ENCODE peak calls at places on chromosomes 12 and 14, in four cellular contexts. G is H1, T is SK-N-SH, V is K562. X is an unnamed sample.
A peak's percentile ranks its signal among the peaks of the same experiment; 100 is the strongest.

GRCh38 chr14:106694638-106695393 is 1168.4 kb downstream of the TMEM121 start:
- DNase-seq in G (no peak), T (peak; percentile 42), V (no peak), X (no peak)

GRCh38 chr12:117583677-117584076 is 222.3 kb upstream of the NOS1 start:
- DNase-seq in G (no peak), T (no peak), V (no peak), X (no peak)

GRCh38 chr12:71014180-71014785 is 93.7 kb upstream of the PTPRR start:
- DNase-seq in G (no peak), T (peak; percentile 4), V (no peak), X (no peak)

GRCh38 chr12:27818421-27818918 is 38.4 kb upstream of the MANSC4 start:
- DNase-seq in G (no peak), T (peak; percentile 22), V (no peak), X (no peak)

GRCh38 chr12:124413401-124413800 is 118.5 kb downstream of the RFLNA start:
- DNase-seq in G (no peak), T (peak; percentile 80), V (no peak), X (no peak)

GRCh38 chr12:2783936-2784600 is 10.7 kb upstream of the FKBP4 start:
- DNase-seq in G (peak; percentile 88), T (peak; percentile 83), V (peak; percentile 57), X (peak; percentile 79)

GRCh38 chr12:103840399-103840880 is 594 bp downstream of the NT5DC3 start:
- DNase-seq in G (no peak), T (peak; percentile 74), V (peak; percentile 40), X (peak; percentile 15)

GRCh38 chr12:19624401-19624930 is 185.2 kb downstream of the AEBP2 start:
- DNase-seq in G (no peak), T (no peak), V (no peak), X (no peak)

GRCh38 chr14:64416348-64416932 is 28.3 kb downstream of the MTHFD1 start:
- DNase-seq in G (no peak), T (no peak), V (no peak), X (no peak)

GRCh38 chr14:33938131-33938949 is 12.5 kb downstream of the EGLN3 start:
- DNase-seq in G (peak; percentile 58), T (peak; percentile 84), V (peak; percentile 54), X (peak; percentile 47)

GRCh38 chr12:31323466-31324115 is 2.4 kb downstream of the SINHCAF start:
- DNase-seq in G (peak; percentile 67), T (no peak), V (peak; percentile 44), X (peak; percentile 29)

GRCh38 chr12:2756756-2757155 is 38.0 kb upstream of the FKBP4 start:
- DNase-seq in G (no peak), T (no peak), V (no peak), X (peak; percentile 18)

GRCh38 chr12:101908395-101908794 is 31.0 kb downstream of the DRAM1 start:
- DNase-seq in G (no peak), T (no peak), V (no peak), X (no peak)

GRCh38 chr14:22837750-22838538 is 1.6 kb downstream of the MMP14 start:
- DNase-seq in G (peak; percentile 61), T (no peak), V (no peak), X (peak; percentile 46)

GRCh38 chr12:132327351-132328171 is 1.8 kb downstream of the GALNT9 start:
- DNase-seq in G (no peak), T (no peak), V (no peak), X (no peak)

GRCh38 chr12:53208435-53208834 is 1.4 kb upstream of the ITGB7 start:
- DNase-seq in G (no peak), T (no peak), V (no peak), X (no peak)

GRCh38 chr14:32201196-32201815 is 539 bp upstream of the RNU6-7 start:
- DNase-seq in G (peak; percentile 95), T (peak; percentile 84), V (peak; percentile 77), X (peak; percentile 97)

GRCh38 chr12:121996945-121997612 is 24.6 kb upstream of the BCL7A start:
- DNase-seq in G (no peak), T (no peak), V (no peak), X (no peak)

GRCh38 chr14:22104971-22105641 is 431.5 kb upstream of the OR4E1 start:
- DNase-seq in G (no peak), T (no peak), V (no peak), X (no peak)

GRCh38 chr12:96093543-96094196 is 58.3 kb upstream of the LTA4H start:
- DNase-seq in G (no peak), T (no peak), V (no peak), X (no peak)

GRCh38 chr14:60658909-60659585 is 9.8 kb upstream of the SIX1 start:
- DNase-seq in G (no peak), T (no peak), V (no peak), X (no peak)

GRCh38 chr12:62466018-62466595 is 519 bp upstream of the MON2 start:
- DNase-seq in G (peak; percentile 52), T (peak; percentile 70), V (peak; percentile 26), X (peak; percentile 24)

GRCh38 chr12:5888816-5889315 is 56.2 kb downstream of the ANO2 start:
- DNase-seq in G (no peak), T (no peak), V (no peak), X (no peak)
- TF ChIP-seq TEAD4 in G (no peak), T (no peak), V (no peak), X (no peak)

GRCh38 chr12:89859513-89860220 is 151.0 kb upstream of the ATP2B1 start:
- DNase-seq in G (no peak), T (no peak), V (no peak), X (no peak)
- TF ChIP-seq CTCF in G (no peak), T (no peak), V (peak; percentile 9), X (no peak)

GRCh38 chr12:10673660-10674384 is at the start of gene STYK1:
- DNase-seq in G (peak; percentile 96), T (peak; percentile 50), V (peak; percentile 65), X (peak; percentile 88)
- TF ChIP-seq TEAD4 in G (no peak), T (no peak), V (no peak), X (no peak)

GRCh38 chr12:13001725-13002040 is 1.6 kb upstream of the HEBP1 start:
- DNase-seq in G (no peak), T (no peak), V (no peak), X (no peak)

GRCh38 chr12:13000935-13001724 is 1.1 kb upstream of the HEBP1 start:
- DNase-seq in G (peak; percentile 71), T (peak; percentile 93), V (peak; percentile 46), X (peak; percentile 63)

GRCh38 chr12:13000616-13000934 is 510 bp upstream of the HEBP1 start:
- DNase-seq in G (no peak), T (peak; percentile 74), V (no peak), X (no peak)

GRCh38 chr12:12999276-12999958 is 648 bp downstream of the HEBP1 start:
- DNase-seq in G (no peak), T (no peak), V (no peak), X (no peak)

GRCh38 chr12:12999959-13000615 is at the start of gene HEBP1:
- DNase-seq in G (peak; percentile 99), T (peak; percentile 99), V (peak; percentile 97), X (peak; percentile 95)
- TF ChIP-seq CTCF in G (no peak), T (no peak), V (no peak), X (no peak)